ENCODE peak calls at places on chromosomes 11 and 22, in seven cellular contexts. Y is A549, J is pancreas, S is body of pancreas, L is hepatocyte, U is gastrocnemius medialis, E is testis. C is an unnamed sample. For H3K9me3 and H3K4me1, the result is how much of the 10 kb centered on the place peaks cover.

GRCh38 chr11:35138949-35139881 is at the start of gene CD44:
- DNase-seq in J (peak), L (peak), S (peak), Y (peak), E (peak), U (peak), C (no peak)

GRCh38 chr11:23520226-23520960 is 660.1 kb upstream of the CCDC179 start:
- DNase-seq in E (no peak), U (no peak), L (no peak), S (no peak), Y (no peak), J (no peak), C (no peak)

GRCh38 chr11:64007629-64008282 is 21.5 kb downstream of the OTUB1 start:
- DNase-seq in L (peak), S (peak), E (peak), U (peak), Y (peak), J (peak), C (no peak)

GRCh38 chr11:13928566-13929251 is 33.8 kb upstream of the SPON1 start:
- DNase-seq in U (no peak), J (no peak), Y (peak), E (peak), L (peak), S (no peak), C (peak)

GRCh38 chr11:1064167-1064566 is 10.5 kb upstream of the MUC2 start:
- DNase-seq in U (no peak), E (no peak), Y (no peak), J (no peak), S (no peak), L (no peak), C (no peak)

GRCh38 chr11:72573380-72573949 is 100.8 kb downstream of the PDE2A start:
- DNase-seq in J (no peak), U (no peak), E (peak), S (no peak), Y (peak), L (peak), C (peak)

GRCh38 chr11:79676396-79676795 is 235.6 kb upstream of the TENM4 start:
- DNase-seq in J (no peak), E (no peak), Y (no peak), S (no peak), L (no peak), U (no peak), C (no peak)

GRCh38 chr11:131671764-131672163 is 301.3 kb downstream of the NTM start:
- DNase-seq in U (no peak), S (no peak), E (peak), J (no peak), Y (no peak), L (no peak), C (no peak)

GRCh38 chr11:16896716-16897115 is 117.5 kb downstream of the PLEKHA7 start:
- DNase-seq in U (no peak), Y (no peak), S (no peak), E (no peak), L (no peak), J (no peak), C (no peak)

GRCh38 chr11:45939836-45940235 is 17.4 kb downstream of the LARGE2 start:
- DNase-seq in E (no peak), Y (no peak), S (no peak), J (no peak), U (no peak), L (no peak), C (no peak)

GRCh38 chr22:44191036-44191454 is 10.3 kb downstream of the PARVG start:
- DNase-seq in J (peak), E (no peak), Y (no peak), U (peak), S (no peak), L (no peak), C (no peak)

GRCh38 chr11:88552377-88553029 is 215.0 kb upstream of the CTSC start:
- DNase-seq in J (peak), L (peak), S (peak), U (no peak), Y (peak), E (peak), C (peak)

GRCh38 chr11:6606471-6607189 is 3.1 kb downstream of the ILK start:
- DNase-seq in Y (peak), J (peak), E (peak), S (peak), U (peak), L (peak), C (peak)

GRCh38 chr11:88531776-88532175 is 194.2 kb upstream of the CTSC start:
- DNase-seq in Y (no peak), U (no peak), L (no peak), S (no peak), E (no peak), J (no peak), C (no peak)

GRCh38 chr11:84390441-84391078 is 1104.4 kb upstream of the CCDC90B start:
- DNase-seq in Y (no peak), E (no peak), J (no peak), U (no peak), L (peak), S (no peak), C (no peak)

GRCh38 chr11:119340335-119341221 is at the start of gene C1QTNF5:
- DNase-seq in E (peak), Y (no peak), S (peak), J (no peak), U (peak), L (peak), C (no peak)

GRCh38 chr11:114392735-114393667 is 7.3 kb downstream of the C11orf71 start:
- DNase-seq in S (no peak), J (no peak), L (no peak), U (no peak), Y (no peak), E (no peak), C (no peak)

GRCh38 chr11:11345099-11345498 is 8.0 kb downstream of the CSNK2A3 start:
- DNase-seq in E (no peak), L (no peak), Y (no peak), J (no peak), S (peak), U (no peak), C (no peak)

GRCh38 chr11:70727021-70727420 is 328.7 kb downstream of the CTTN start:
- DNase-seq in E (no peak), S (no peak), J (no peak), U (no peak), L (no peak), Y (no peak), C (no peak)
- H3K9me3 ChIP-seq in E (under half), S (under half), J (under half), U (under half), L (under half), Y (under half), C (under half)

DNA sequence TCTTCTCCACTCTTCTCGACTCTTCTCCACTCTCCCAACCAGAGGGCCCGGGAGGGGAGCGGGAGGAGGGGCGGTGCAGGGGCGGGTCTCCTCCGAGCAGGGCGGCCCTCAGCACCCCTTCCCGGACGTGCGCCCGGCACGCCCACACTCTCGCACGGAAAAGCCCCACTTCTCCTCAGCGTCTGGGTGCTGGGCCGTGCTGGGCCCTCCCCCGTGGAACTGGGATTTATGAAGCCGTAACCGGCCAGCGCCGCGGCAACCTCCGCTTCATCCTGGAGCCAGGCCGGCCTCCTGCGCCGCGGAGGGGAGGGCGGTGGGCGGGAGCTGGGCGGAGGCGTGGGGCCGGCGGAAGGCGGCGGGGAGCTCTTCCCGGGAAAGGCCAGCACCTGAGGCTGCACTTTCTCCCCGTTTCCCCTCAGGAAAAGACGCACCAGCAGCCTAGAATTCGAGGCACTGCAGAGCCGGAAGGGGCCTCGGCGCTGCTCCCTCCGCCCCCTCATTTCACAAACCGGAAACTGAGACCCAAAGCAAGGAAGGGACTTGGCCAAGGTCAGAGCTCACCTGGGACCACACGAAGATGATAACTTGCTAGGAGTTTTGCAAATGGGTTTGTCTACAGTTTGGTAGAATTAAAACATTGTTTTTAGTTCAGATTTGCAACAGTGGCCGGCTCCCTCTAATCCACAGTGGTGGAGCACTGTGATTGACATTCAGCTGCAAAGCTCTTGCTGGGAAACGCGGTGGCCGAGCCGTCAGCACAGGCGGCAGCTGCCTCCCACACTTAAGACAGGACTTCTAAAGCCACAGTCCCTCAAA is 31.6 kb upstream of the JAM3 start:
- DNase-seq in L (peak), Y (peak), U (no peak), J (peak), S (peak), E (peak), C (peak)
- H3K4me1 ChIP-seq in L (under half), Y (under half), U (under half), J (under half), S (under half), E (half or more), C (under half)

DNA sequence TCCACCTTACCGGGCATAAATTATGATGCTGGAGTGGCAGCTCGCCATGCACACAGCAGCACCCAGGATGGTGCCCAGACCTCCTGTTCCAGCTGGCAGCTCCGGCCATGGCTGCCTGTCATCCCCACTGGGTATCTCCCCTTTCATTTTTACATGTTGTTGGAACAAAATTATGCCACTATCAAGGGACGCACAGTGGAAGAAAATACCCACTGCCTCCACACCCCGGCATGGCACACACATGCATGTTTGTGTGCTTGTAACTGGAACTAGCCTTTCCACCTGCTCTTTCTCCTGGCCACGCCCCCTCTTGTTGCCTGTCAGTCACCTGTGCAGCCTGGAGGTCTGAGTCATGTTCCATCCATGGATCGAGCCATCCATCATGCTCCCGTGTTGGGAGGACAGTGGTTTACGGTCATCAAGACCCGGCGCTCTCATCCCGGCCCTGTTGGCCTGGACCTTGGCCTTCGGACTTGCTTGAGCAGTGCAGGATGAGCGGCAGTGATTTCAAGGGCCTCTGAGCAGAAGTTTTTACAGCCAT is 1069.6 kb downstream of the BRD1 start:
- DNase-seq in U (no peak), J (no peak), Y (no peak), E (peak), L (peak), S (no peak), C (no peak)
- H3K9me3 ChIP-seq in U (under half), J (under half), Y (under half), E (under half), L (under half), S (under half), C (under half)

GRCh38 chr22:19876941-19877625 is 22.4 kb upstream of the GNB1L start:
- DNase-seq in E (no peak), L (no peak), U (peak), S (peak), Y (no peak), J (peak), C (no peak)
- H3K4me1 ChIP-seq in E (under half), L (under half), U (under half), S (under half), Y (half or more), J (under half), C (under half)

DNA sequence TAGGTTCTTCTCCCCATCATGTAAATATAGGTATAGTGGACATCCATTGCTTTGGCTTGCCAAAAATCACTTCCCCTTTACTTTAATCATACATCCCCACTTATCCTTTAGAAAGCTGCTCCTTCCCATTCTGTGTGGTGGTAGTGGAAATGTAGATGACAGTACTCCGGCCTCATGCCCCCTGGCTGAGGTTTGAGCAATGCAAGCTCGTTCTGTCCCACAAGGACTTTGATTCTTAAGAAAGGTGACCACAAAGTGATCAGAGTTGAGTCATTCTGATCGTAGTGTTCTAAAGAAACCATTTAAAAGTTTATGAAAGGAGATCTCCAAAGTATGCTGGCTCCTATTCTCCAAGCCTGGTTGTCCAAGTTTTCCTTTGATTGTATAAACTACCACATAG is 10.9 kb downstream of the TUG1 start:
- DNase-seq in L (peak), S (no peak), U (no peak), J (no peak), E (no peak), Y (no peak), C (no peak)
- H3K9me3 ChIP-seq in L (under half), S (under half), U (under half), J (under half), E (under half), Y (under half), C (under half)

GRCh38 chr22:26650722-26651421 is 6.5 kb upstream of the MIAT start:
- DNase-seq in S (no peak), E (no peak), L (no peak), J (no peak), Y (no peak), U (no peak), C (no peak)

GRCh38 chr22:26648761-26649363 is 8.5 kb upstream of the MIAT start:
- DNase-seq in L (no peak), E (no peak), J (no peak), U (no peak), S (no peak), Y (no peak), C (no peak)

GRCh38 chr22:26646158-26646557 is 11.2 kb upstream of the MIAT start:
- DNase-seq in J (no peak), U (no peak), S (no peak), E (no peak), Y (no peak), L (no peak), C (no peak)

GRCh38 chr22:26651840-26652239 is 5.5 kb upstream of the MIAT start:
- DNase-seq in J (no peak), E (no peak), S (no peak), U (no peak), L (no peak), Y (no peak), C (no peak)

DNA sequence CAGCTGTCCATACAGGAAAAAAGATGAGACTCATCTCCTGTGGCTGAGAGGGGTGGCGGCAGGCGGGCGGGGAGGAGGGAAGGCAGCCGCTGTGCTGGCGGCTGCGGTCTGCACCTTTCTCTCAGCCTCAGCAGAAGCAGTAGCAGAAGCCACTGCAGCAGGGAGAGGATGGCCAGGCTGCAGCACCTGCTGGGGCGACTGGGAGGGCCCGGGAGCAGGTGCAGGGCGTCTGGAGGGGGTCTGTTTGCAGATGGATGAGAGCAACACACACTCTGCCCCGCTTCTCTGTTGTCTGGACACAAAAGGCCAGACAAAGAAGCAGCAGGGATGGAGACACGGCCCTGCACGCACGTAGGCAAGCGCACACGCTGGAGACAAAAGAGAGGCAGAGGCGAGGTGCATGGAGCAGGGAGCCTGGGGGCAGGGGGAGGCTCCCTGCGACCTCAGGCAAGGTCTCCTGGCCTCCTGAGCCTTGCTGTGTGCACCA is 9.3 kb upstream of the MIAT start:
- DNase-seq in J (no peak), L (no peak), U (no peak), Y (no peak), S (no peak), E (no peak), C (no peak)
- H3K4me1 ChIP-seq in J (under half), L (under half), U (under half), Y (under half), S (under half), E (under half), C (under half)

C was measured in Caco-2.